ENCODE peak calls at places on chromosomes 12 and 14, in four cellular contexts. E is A549, H is HepG2, U is K562. Q is an unnamed sample.

GRCh38 chr12:15393995-15394394 is 71.7 kb downstream of the PTPRO start:
- DNase-seq in E (no peak), H (no peak), U (no peak), Q (no peak)

GRCh38 chr14:72643317-72643801 is 250.5 kb downstream of the DPF3 start:
- DNase-seq in E (peak), H (no peak), U (no peak), Q (no peak)

GRCh38 chr14:105064721-105065143 is 498 bp downstream of the GPR132 start:
- DNase-seq in E (no peak), H (peak), U (no peak), Q (no peak)

GRCh38 chr14:41349289-41349910 is 257.3 kb upstream of the LRFN5 start:
- DNase-seq in E (no peak), H (no peak), U (no peak), Q (no peak)

GRCh38 chr14:72740504-72740961 is 153.4 kb downstream of the DPF3 start:
- DNase-seq in E (no peak), H (no peak), U (no peak), Q (no peak)

GRCh38 chr14:53668861-53669260 is 287.8 kb downstream of the BMP4 start:
- DNase-seq in E (no peak), H (no peak), U (no peak), Q (no peak)

GRCh38 chr12:31485570-31485969 is 105.4 kb downstream of the DENND5B start:
- DNase-seq in E (no peak), H (no peak), U (no peak), Q (no peak)

GRCh38 chr14:45362505-45362904 is 109.5 kb upstream of the MIS18BP1 start:
- DNase-seq in E (no peak), H (no peak), U (no peak), Q (no peak)

GRCh38 chr12:27821259-27821973 is 41.4 kb upstream of the MANSC4 start:
- DNase-seq in E (peak), H (peak), U (peak), Q (peak)

GRCh38 chr14:31449971-31450610 is 7.2 kb downstream of the DTD2 start:
- DNase-seq in E (peak), H (peak), U (peak), Q (no peak)

GRCh38 chr14:71371711-71372396 is 464.6 kb downstream of the PCNX1 start:
- DNase-seq in E (no peak), H (no peak), U (peak), Q (no peak)

GRCh38 chr14:61347771-61348443 is 26.5 kb downstream of the PRKCH start:
- DNase-seq in E (no peak), H (no peak), U (no peak), Q (no peak)

GRCh38 chr14:96195441-96196081 is 9.1 kb upstream of the BDKRB2 start:
- DNase-seq in E (no peak), H (peak), U (no peak), Q (no peak)

GRCh38 chr12:19855876-19856275 is 416.6 kb downstream of the AEBP2 start:
- DNase-seq in E (no peak), H (no peak), U (no peak), Q (no peak)

GRCh38 chr12:105861232-105861631 is 277.5 kb downstream of the NUAK1 start:
- DNase-seq in E (no peak), H (no peak), U (no peak), Q (no peak)

GRCh38 chr12:26195250-26195640 is at the start of gene SSPN:
- DNase-seq in E (no peak), H (no peak), U (no peak), Q (no peak)

GRCh38 chr12:45050331-45050750 is 558 bp downstream of the DBX2 start:
- DNase-seq in E (no peak), H (no peak), U (no peak), Q (no peak)

GRCh38 chr14:64707661-64708060 is 3.4 kb downstream of the PLEKHG3 start:
- DNase-seq in E (peak), H (peak), U (no peak), Q (no peak)

GRCh38 chr12:97545804-97546203 is 83.2 kb downstream of the RMST start:
- DNase-seq in E (no peak), H (no peak), U (no peak), Q (no peak)

GRCh38 chr14:104518659-104519350 is 60.8 kb upstream of the C14orf180 start:
- DNase-seq in E (no peak), H (no peak), U (no peak), Q (no peak)

GRCh38 chr14:44829021-44829420 is 132.7 kb downstream of the KLHL28 start:
- DNase-seq in E (no peak), H (no peak), U (no peak), Q (no peak)

GRCh38 chr14:54465654-54466053 is 23.1 kb downstream of the GMFB start:
- DNase-seq in E (no peak), H (no peak), U (no peak), Q (no peak)

GRCh38 chr14:98114122-98114895 is 1157.7 kb downstream of the BCL11B start:
- DNase-seq in E (no peak), H (no peak), U (no peak), Q (no peak)

GRCh38 chr14:96501383-96501745 is 818 bp upstream of the PAPOLA start:
- DNase-seq in E (no peak), H (no peak), U (peak), Q (no peak)

GRCh38 chr14:32702571-32702970 is 236.1 kb upstream of the NPAS3 start:
- DNase-seq in E (no peak), H (no peak), U (no peak), Q (no peak)

DNA sequence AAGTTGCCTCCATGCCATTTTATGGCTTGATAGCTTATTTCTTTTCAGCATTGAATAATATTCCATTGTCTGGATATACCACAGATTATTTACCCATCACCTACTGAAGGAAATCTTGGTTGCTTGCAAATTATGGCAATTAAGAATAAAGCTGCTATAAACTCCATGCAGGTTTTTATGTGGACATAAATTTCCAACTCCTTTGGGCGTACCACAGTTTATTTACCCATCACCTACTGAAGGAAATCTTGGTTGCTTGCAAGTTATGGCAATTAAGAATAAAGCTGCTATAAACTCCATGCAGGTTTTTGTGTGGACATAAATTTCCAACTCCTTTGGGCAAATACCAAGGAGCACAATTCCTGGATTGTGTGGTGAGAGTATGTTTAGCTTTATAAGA is 12.6 kb upstream of the PLEKHH1 start:
- DNase-seq in E (no peak), H (no peak), U (no peak), Q (no peak)
- TF ChIP-seq CHD4 in E (no peak), H (no peak), U (no peak), Q (no peak)

GRCh38 chr12:49089831-49090773 is 4.5 kb downstream of the DHH start:
- DNase-seq in E (no peak), H (no peak), U (peak), Q (no peak)
- TF ChIP-seq CTCF in E (peak), H (peak), U (peak), Q (peak)

GRCh38 chr12:8829621-8830020 is 7.2 kb downstream of the A2ML1 start:
- DNase-seq in E (no peak), H (no peak), U (no peak), Q (no peak)
- TF ChIP-seq CHD4 in E (no peak), H (no peak), U (no peak), Q (no peak)

GRCh38 chr12:47032644-47033043 is 46.8 kb upstream of the PCED1B start:
- DNase-seq in E (no peak), H (peak), U (peak), Q (no peak)
- TF ChIP-seq CTCF in E (peak), H (peak), U (peak), Q (peak)

GRCh38 chr14:90700928-90701776 is 115.1 kb downstream of the TTC7B start:
- DNase-seq in E (no peak), H (no peak), U (no peak), Q (no peak)
- TF ChIP-seq CHD4 in E (no peak), H (no peak), U (no peak), Q (no peak)

DNA sequence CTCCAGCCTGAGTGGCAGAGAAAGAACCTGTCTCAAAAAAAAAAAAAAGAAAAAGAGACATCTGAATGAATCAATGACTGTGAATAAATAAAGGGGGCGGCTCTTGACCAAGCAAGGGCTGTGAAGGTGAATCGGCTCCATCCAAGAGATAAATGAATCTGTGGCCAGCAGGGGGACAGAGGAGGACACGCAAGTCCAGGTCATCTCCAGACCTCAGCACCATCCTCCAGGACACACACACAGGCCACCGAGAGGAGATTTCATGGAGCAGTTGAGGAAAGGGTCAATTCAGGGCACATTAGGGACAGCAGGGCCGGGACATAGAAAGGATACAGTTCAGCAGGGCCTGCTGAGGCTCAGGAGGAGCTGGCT is 21.6 kb downstream of the TRPV4 start:
- DNase-seq in E (no peak), H (peak), U (no peak), Q (no peak)
- TF ChIP-seq CTCF in E (no peak), H (peak), U (peak), Q (no peak)

DNA sequence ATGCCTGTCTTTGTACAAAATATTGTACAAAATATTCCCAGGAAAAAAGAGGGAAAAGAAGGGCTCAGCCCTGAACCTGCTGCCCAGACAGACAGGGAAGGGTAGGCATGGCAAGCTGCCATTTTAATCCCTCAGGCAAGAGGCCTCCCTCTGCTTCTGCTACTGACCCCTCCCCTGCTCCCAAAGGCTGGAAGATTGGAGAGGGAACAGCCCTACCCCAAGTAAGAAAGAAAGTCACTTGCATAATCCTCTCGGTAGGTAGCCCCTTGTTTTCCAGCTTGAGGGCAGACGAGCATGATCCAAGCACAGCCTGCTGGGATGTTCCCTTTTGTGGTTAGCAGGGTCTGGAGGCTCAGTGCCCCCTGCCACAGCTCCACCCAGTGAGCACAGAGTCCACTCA is 20.7 kb downstream of the ADCY6 start:
- DNase-seq in E (no peak), H (no peak), U (no peak), Q (no peak)
- TF ChIP-seq CHD4 in E (no peak), H (no peak), U (no peak), Q (no peak)

Q was measured in GM12878.